ENCODE peak calls at places on chromosomes 3 and 15, in six cellular contexts. Q is A549, L is K562, B is GM12878, H is endothelial cell of umbilical vein, K is HepG2. O is an unnamed sample.

GRCh38 chr15:71052356-71052755 is 62.9 kb upstream of the THSD4 start:
- DNase-seq in Q (no peak), L (no peak), B (no peak), H (no peak), K (no peak), O (no peak)

GRCh38 chr15:33292718-33293307 is 18.0 kb upstream of the RYR3 start:
- DNase-seq in Q (peak), L (peak), B (no peak), H (peak), K (peak), O (peak)

GRCh38 chr15:81939604-81940440 is 106.0 kb downstream of the MEX3B start:
- DNase-seq in Q (peak), L (peak), B (no peak), H (peak), K (peak), O (peak)

GRCh38 chr3:111252795-111253194 is 181.2 kb downstream of the NECTIN3 start:
- DNase-seq in Q (no peak), L (no peak), B (no peak), H (no peak), K (no peak), O (no peak)

GRCh38 chr3:28994161-28994905 is 286.5 kb upstream of the RBMS3 start:
- DNase-seq in Q (no peak), L (no peak), B (no peak), H (no peak), K (no peak), O (no peak)

GRCh38 chr15:35351059-35351458 is 194.9 kb downstream of the DPH6 start:
- DNase-seq in Q (no peak), L (no peak), B (no peak), H (no peak), K (no peak), O (no peak)

GRCh38 chr15:40064231-40064894 is 25.4 kb upstream of the SRP14 start:
- DNase-seq in Q (no peak), L (no peak), B (no peak), H (peak), K (no peak), O (no peak)

GRCh38 chr15:48682949-48683651 is 37.6 kb upstream of the FBN1 start:
- DNase-seq in Q (no peak), L (no peak), B (no peak), H (no peak), K (peak), O (no peak)

GRCh38 chr15:83653639-83654378 is at the start of gene ADAMTSL3:
- DNase-seq in Q (peak), L (no peak), B (no peak), H (no peak), K (no peak), O (no peak)

GRCh38 chr3:16945330-16945729 is 60.6 kb downstream of the PLCL2 start:
- DNase-seq in Q (no peak), L (no peak), B (no peak), H (peak), K (no peak), O (no peak)

GRCh38 chr3:39429466-39429865 is 22.9 kb downstream of the RPSA start:
- DNase-seq in Q (no peak), L (no peak), B (no peak), H (no peak), K (no peak), O (no peak)

GRCh38 chr3:138331143-138331894 is 1.7 kb upstream of the NME9 start:
- DNase-seq in Q (no peak), L (no peak), B (no peak), H (no peak), K (no peak), O (peak)

GRCh38 chr15:37004373-37004869 is 95.9 kb downstream of the MEIS2 start:
- DNase-seq in Q (no peak), L (no peak), B (no peak), H (no peak), K (no peak), O (no peak)

GRCh38 chr3:72346526-72346926 is 501.7 kb downstream of the SHQ1 start:
- DNase-seq in Q (no peak), L (no peak), B (no peak), H (peak), K (no peak), O (peak)

GRCh38 chr15:45169608-45170480 is 17.9 kb downstream of the SHF start:
- DNase-seq in Q (no peak), L (no peak), B (no peak), H (no peak), K (no peak), O (peak)

GRCh38 chr3:195754906-195755305 is 34.1 kb downstream of the MUC20 start:
- DNase-seq in Q (no peak), L (no peak), B (no peak), H (no peak), K (no peak), O (no peak)

GRCh38 chr15:90266485-90266884 is 1.0 kb downstream of the NGRN start:
- DNase-seq in Q (no peak), L (no peak), B (no peak), H (no peak), K (no peak), O (peak)

GRCh38 chr3:48566401-48566760 is 2.8 kb upstream of the UCN2 start:
- DNase-seq in Q (no peak), L (no peak), B (no peak), H (no peak), K (no peak), O (no peak)

GRCh38 chr15:90305932-90306331 is 40.5 kb downstream of the NGRN start:
- DNase-seq in Q (no peak), L (no peak), B (no peak), H (no peak), K (no peak), O (no peak)

GRCh38 chr3:38662544-38662943 is 13.1 kb upstream of the SCN5A start:
- DNase-seq in Q (no peak), L (no peak), B (no peak), H (peak), K (peak), O (peak)

GRCh38 chr3:172512363-172512762 is 10.9 kb downstream of the TNFSF10 start:
- DNase-seq in Q (no peak), L (peak), B (peak), H (peak), K (no peak), O (peak)

GRCh38 chr3:100603449-100603848 is 6.0 kb upstream of the ADGRG7 start:
- DNase-seq in Q (peak), L (peak), B (no peak), H (peak), K (peak), O (peak)

GRCh38 chr3:186025161-186025560 is 83.7 kb downstream of the ETV5 start:
- DNase-seq in Q (no peak), L (no peak), B (no peak), H (peak), K (no peak), O (no peak)

GRCh38 chr15:31887246-31887645 is 143.1 kb upstream of the CHRNA7 start:
- DNase-seq in Q (no peak), L (no peak), B (no peak), H (no peak), K (no peak), O (no peak)

GRCh38 chr3:42129014-42129953 is 38.1 kb downstream of the TRAK1 start:
- DNase-seq in Q (peak), L (no peak), B (no peak), H (no peak), K (peak), O (no peak)

GRCh38 chr3:151219056-151219455 is 16.0 kb upstream of the GPR171 start:
- DNase-seq in Q (peak), L (no peak), B (no peak), H (no peak), K (no peak), O (no peak)

GRCh38 chr3:39962566-39962965 is 153.2 kb downstream of the MYRIP start:
- DNase-seq in Q (no peak), L (no peak), B (no peak), H (peak), K (no peak), O (no peak)

GRCh38 chr15:74157868-74158827 is 15.4 kb upstream of the ISLR start:
- DNase-seq in Q (no peak), L (no peak), B (no peak), H (no peak), K (no peak), O (no peak)

DNA sequence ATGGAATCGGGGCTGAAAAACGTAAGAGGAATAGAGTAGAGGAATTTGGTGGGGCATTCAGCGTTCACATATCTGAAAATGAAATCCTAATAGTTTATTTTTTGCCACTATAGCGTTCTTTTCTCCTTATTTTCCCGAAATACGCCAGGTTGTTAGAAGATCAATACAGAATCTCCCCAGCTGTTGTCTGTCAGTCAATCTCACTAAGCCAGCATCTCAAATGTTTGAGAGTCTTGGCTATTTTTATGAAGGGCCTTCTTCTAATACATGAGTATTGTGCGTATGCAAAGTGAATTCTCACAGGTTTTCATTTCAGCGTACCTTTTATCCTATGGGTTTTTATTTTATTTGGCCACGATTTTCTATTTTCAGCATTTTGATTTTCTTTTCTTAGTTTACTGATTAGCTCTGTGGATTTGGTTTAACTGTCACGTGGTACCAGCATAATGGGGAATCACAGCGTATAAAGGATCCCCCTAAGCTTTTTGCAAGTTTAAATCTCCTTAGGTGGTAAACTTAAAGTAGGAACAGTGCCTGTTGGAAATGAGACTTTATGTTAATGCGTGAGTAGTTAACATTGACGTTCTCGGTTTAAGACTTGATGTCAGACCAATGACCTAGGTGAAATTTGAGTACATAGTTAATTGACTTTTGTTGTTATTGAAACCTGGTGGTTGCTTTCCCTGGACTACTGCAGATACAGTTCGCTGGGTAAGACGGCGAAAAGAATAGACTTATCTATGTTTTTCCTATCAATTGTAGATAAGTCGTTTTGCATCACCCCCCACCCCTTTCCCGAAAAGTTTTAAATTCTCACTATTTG is 1.3 kb downstream of the FXR1 start:
- DNase-seq in Q (no peak), L (no peak), B (no peak), H (peak), K (no peak), O (no peak)
- TF ChIP-seq MAX in Q (no peak), L (no peak), B (no peak), H (no peak), K (no peak), O (no peak)

GRCh38 chr3:5875056-5875455 is 687.5 kb downstream of the EDEM1 start:
- DNase-seq in Q (no peak), L (no peak), B (no peak), H (no peak), K (no peak), O (no peak)
- TF ChIP-seq MYC in Q (no peak), L (no peak), B (no peak), H (no peak), K (no peak), O (no peak)

GRCh38 chr3:33019981-33020380 is 68.5 kb downstream of the CCR4 start:
- DNase-seq in Q (no peak), L (no peak), B (no peak), H (no peak), K (no peak), O (no peak)
- H3K4me3 ChIP-seq in Q (no peak), L (no peak), B (no peak), H (no peak), K (no peak), O (no peak)

GRCh38 chr15:99057697-99058420 is 47.0 kb upstream of the SYNM start:
- DNase-seq in Q (no peak), L (no peak), B (peak), H (peak), K (no peak), O (peak)

GRCh38 chr15:99057020-99057419 is 47.9 kb upstream of the SYNM start:
- DNase-seq in Q (no peak), L (no peak), B (peak), H (no peak), K (no peak), O (no peak)

GRCh38 chr15:99058421-99058870 is 46.4 kb upstream of the SYNM start:
- DNase-seq in Q (peak), L (no peak), B (no peak), H (no peak), K (no peak), O (peak)

GRCh38 chr15:99062226-99062625 is 42.7 kb upstream of the SYNM start:
- DNase-seq in Q (no peak), L (no peak), B (no peak), H (no peak), K (no peak), O (no peak)

DNA sequence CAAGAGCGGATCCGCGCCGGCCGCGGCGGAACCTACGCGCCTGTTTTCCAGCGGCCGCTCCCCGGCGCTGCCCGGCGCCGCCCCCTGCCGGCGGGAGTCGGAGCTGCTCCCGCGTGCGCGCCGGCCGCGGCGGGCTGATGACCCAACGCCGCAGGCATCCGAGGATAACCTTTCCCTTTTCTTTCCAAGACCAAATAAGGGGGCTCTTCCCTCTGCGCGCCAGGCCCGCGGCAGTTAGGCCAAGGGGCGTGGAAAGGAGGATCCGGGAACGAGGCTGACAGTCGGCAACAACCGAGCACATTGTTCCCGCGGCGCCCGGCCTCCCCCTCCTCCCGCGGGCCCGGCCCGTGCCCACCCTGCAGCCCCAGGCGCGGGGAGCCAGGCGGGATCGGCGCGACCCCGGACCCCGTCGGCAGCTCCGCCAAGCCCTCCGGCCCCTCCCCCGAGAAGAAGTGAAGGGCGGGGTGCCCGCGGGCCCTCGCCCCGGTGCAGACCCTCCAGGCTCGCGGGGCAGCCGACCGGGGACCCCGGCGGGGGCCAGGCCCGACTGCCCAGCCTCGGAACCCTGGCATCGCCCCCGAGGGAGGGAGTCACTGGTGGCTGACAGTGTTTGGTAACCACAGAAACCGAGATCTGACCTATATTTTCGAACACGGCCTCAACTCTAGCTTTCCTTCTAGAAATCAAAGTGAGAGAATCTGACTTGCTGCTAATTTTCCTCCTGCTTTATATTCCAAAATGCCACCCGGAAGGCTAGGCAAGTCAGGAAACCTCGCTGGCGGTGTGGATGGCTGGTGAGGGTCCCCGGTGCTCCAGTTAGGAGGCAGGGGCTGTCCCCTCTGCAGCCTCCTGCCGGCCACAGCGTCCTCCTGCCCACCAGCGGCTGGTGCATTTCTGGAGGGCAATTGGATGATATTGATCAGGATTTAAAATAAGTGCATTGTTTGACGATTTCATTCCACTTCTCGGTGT is 45.6 kb upstream of the SYNM start:
- DNase-seq in Q (peak), L (peak), B (no peak), H (peak), K (peak), O (peak)
- TF ChIP-seq MAX in Q (peak), L (no peak), B (peak), H (no peak), K (peak), O (no peak)

GRCh38 chr15:80518522-80518921 is 114.3 kb downstream of the ARNT2 start:
- DNase-seq in Q (no peak), L (no peak), B (no peak), H (no peak), K (no peak), O (no peak)
- TF ChIP-seq MYC in Q (no peak), L (no peak), B (no peak), H (no peak), K (no peak), O (no peak)

GRCh38 chr3:8444883-8445282 is 56.7 kb upstream of the LMCD1 start:
- DNase-seq in Q (no peak), L (no peak), B (no peak), H (no peak), K (no peak), O (no peak)

GRCh38 chr3:8441969-8442559 is 59.6 kb upstream of the LMCD1 start:
- DNase-seq in Q (peak), L (peak), B (no peak), H (peak), K (peak), O (peak)

GRCh38 chr3:8442993-8443670 is 58.5 kb upstream of the LMCD1 start:
- DNase-seq in Q (no peak), L (no peak), B (no peak), H (peak), K (no peak), O (no peak)

GRCh38 chr3:8445861-8446260 is 55.8 kb upstream of the LMCD1 start:
- DNase-seq in Q (no peak), L (no peak), B (no peak), H (peak), K (no peak), O (no peak)

DNA sequence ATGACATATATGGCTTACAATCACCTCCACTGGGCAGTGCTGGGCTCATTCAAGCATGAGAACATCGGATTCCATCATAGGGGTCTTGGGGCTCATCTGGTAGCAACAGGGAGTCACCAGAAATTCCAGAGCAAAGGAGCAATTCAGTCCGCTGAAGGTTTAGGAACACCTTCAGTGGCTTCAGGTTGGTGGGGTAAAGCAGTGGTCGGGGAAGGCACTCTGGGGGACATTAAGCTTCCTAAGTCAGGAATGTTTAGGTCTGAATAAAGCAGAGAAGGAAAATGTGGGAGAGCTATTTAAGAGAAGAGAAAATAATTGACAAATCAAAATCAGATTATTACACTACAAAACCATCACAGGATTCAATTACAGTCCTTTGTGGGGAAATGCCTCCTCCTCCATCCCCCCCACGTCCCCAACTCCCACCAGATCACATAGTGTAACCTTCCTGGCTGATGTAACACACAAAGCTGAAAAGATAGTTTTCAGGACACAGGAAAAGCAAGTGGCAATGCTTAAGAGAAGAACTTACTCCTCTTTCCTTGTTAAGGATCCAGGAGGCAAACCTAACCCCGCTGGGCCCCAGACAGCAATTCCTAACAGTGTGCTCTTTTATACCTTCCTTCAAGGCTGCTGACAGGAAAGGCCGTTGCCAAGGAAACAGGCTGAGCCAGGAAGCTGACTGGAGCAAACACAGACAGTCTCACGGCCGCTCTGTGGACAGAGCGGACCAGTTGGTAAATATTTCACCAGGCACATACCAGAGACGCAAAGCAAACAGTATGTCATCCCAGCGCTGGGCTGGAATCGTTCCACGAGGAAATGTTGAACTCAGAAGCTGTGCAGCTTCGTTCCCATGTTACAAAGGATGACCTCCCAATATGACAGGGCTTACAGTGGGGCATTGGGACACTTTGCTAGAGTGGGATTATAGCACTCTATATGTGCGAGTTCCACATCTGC is 57.5 kb upstream of the LMCD1 start:
- DNase-seq in Q (peak), L (no peak), B (no peak), H (peak), K (peak), O (no peak)
- H3K4me3 ChIP-seq in Q (peak), L (no peak), B (no peak), H (peak), K (peak), O (no peak)

GRCh38 chr15:84911879-84912660 is 27.6 kb downstream of the SLC28A1 start:
- DNase-seq in Q (peak), L (peak), B (no peak), H (peak), K (peak), O (no peak)

GRCh38 chr15:84909782-84910181 is 25.3 kb downstream of the SLC28A1 start:
- DNase-seq in Q (no peak), L (no peak), B (no peak), H (no peak), K (no peak), O (no peak)

GRCh38 chr15:84909029-84909428 is 24.6 kb downstream of the SLC28A1 start:
- DNase-seq in Q (no peak), L (no peak), B (no peak), H (no peak), K (no peak), O (no peak)

GRCh38 chr15:84908564-84908963 is 24.1 kb downstream of the SLC28A1 start:
- DNase-seq in Q (no peak), L (no peak), B (no peak), H (no peak), K (peak), O (no peak)

DNA sequence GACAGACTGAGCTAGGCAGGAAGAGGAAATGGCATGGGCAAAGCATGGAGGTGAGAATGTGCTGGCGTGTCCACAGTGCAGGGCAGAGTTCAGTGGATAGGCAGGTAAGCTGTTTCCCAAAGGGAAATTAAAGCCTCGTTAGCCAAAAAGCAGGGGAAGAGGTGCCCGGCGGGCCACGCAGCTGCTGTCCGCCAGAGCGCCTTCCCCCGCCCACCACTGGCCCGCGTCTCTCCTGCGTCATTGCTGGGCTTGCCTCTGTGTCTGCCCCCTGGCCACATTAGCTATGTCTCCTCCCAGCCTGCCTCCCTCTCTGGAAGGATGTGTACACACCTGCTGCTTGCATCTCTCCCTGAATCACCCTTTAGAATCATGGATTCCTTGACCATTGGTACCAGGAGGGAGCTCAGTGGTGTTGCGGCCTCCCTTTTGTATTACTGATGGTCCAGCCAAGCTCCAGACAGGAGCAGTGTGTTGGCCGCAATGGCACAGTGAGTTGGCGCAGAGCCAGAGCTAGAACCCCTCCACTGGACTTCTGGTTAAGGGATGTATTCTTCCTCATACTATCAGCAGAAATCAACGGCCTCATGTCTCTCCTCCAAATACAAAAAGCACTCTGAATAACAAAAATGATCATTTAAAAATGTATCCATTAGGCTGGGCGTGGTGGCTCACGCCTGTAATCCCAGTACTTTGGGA is 26.6 kb downstream of the SLC28A1 start:
- DNase-seq in Q (no peak), L (no peak), B (no peak), H (no peak), K (no peak), O (no peak)
- TF ChIP-seq MAX in Q (no peak), L (no peak), B (no peak), H (no peak), K (no peak), O (no peak)